ENCODE peak calls at places on chromosome 9, in four cellular contexts. I is body of pancreas, R is spleen, C is uterus. N is an unnamed sample. For H3K36me3, the result is how much of the 10 kb centered on the place peaks cover.

GRCh38 chr9:14312721-14313377 is 1.1 kb downstream of the NFIB start:
- DNase-seq in I (peak), C (no peak), R (no peak), N (peak)

GRCh38 chr9:22817181-22817580 is 370.6 kb downstream of the DMRTA1 start:
- DNase-seq in I (no peak), C (no peak), R (no peak), N (no peak)

GRCh38 chr9:118271936-118272335 is 567.7 kb downstream of the TLR4 start:
- DNase-seq in C (no peak), I (no peak), R (no peak), N (no peak)

GRCh38 chr9:134356496-134357470 is 30.5 kb downstream of the RXRA start:
- DNase-seq in R (no peak), I (peak), C (peak), N (peak)

GRCh38 chr9:107932601-107933000 is 443.0 kb upstream of the KLF4 start:
- DNase-seq in C (no peak), R (no peak), I (no peak), N (no peak)

GRCh38 chr9:87670572-87671264 is 55.2 kb upstream of the CTSL start:
- DNase-seq in I (no peak), R (no peak), C (no peak), N (no peak)

GRCh38 chr9:133545494-133546286 is 11.2 kb downstream of the ADAMTSL2 start:
- DNase-seq in R (no peak), I (no peak), C (peak), N (no peak)

GRCh38 chr9:110076894-110077725 is 130.8 kb downstream of the C9orf152 start:
- DNase-seq in I (no peak), R (no peak), C (no peak), N (no peak)

GRCh38 chr9:133251773-133252172 is 23.2 kb downstream of the ABO start:
- DNase-seq in C (no peak), R (no peak), I (no peak), N (no peak)

GRCh38 chr9:133276923-133277322 is 1.9 kb upstream of the ABO start:
- DNase-seq in C (no peak), R (no peak), I (no peak), N (peak)

DNA sequence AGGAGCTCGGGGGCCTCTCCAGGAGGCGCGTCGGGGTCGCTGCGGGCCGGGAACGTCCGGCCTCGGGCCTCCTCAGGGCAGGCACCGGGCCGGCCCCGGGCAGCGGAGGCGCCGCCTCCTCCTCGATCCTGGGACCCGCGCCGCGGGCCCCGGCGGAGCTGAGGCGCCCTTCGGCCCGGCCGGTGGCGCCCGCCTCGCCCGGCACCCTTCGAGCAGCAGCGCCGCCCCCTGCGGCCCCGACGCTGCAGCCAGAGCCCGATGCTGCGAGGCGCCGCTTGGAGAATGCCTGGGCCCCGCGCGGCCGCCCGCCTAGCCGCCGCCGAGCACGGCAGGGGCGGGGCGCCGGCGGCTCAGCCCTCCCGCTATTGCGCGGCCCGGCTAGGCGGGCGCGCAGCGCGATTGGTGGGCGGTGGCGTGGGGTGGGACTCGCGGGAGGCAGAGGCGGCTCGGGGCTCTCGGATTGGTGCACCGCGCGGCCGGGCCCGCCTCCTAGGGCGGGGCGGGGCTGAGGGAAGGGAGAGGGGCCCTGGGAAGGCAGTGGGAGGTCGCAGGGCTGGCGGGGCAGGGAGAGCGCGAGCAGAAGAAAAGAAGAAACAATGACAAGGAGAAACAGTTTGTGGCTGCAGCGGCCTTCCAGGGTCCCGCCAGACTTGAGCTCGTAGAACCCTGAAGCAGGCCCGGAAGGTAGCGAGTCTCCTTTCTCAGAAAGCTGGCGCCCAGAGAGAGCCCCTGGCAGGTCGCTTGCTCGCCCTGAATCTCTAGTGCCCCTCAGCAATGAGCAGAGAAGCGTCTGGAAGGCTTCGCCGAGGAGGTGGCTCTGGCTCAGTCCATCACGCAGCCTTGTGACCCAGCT is at the start of gene EEIG1:
- DNase-seq in R (peak), C (peak), I (peak), N (peak)
- TF ChIP-seq POLR2A in R (peak), C (peak), I (peak), N (peak)

GRCh38 chr9:130871395-130872057 is 25.1 kb downstream of the QRFP start:
- DNase-seq in C (no peak), R (peak), I (no peak), N (no peak)

GRCh38 chr9:130870491-130871381 is 25.9 kb downstream of the QRFP start:
- DNase-seq in C (no peak), R (peak), I (no peak), N (no peak)

GRCh38 chr9:130872511-130872910 is 24.1 kb downstream of the QRFP start:
- DNase-seq in R (no peak), C (no peak), I (no peak), N (no peak)

GRCh38 chr9:130872912-130873503 is 23.6 kb downstream of the QRFP start:
- DNase-seq in R (peak), C (no peak), I (peak), N (peak)

GRCh38 chr9:130872058-130872453 is 24.6 kb downstream of the QRFP start:
- DNase-seq in R (peak), C (no peak), I (no peak), N (no peak)
- H3K36me3 ChIP-seq in R (half or more), C (under half), I (under half), N (under half)

DNA sequence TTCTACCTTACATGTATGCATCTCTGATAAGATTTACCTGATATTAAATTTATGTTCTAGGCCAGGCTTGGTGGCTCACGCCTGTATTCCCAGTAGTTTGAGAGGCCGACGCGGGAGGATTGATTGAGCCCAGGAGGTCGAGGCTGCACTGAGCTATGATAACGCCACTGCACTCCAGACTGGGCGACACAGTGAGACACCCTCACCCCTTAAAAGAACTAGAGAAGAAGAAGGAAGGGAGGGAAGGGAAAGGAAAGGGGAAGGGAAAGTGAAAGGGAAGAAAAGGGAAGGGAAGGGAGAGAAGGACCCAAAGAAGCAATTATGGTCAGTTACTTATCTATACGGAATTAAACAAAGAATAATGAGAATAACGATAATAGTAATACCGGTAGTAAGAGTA is 1.2 kb upstream of the RFK start:
- DNase-seq in I (no peak), C (no peak), R (peak), N (no peak)
- H3K4me3 ChIP-seq in I (no peak), C (no peak), R (peak), N (peak)

GRCh38 chr9:69174645-69175487 is 789 bp downstream of the TJP2 start:
- DNase-seq in C (peak), I (peak), R (no peak), N (peak)

GRCh38 chr9:69175488-69175872 is 1.4 kb downstream of the TJP2 start:
- DNase-seq in I (no peak), C (no peak), R (no peak), N (no peak)

GRCh38 chr9:69172895-69173294 is 1.2 kb upstream of the TJP2 start:
- DNase-seq in I (no peak), C (no peak), R (no peak), N (no peak)

GRCh38 chr9:69173497-69173890 is 583 bp upstream of the TJP2 start:
- DNase-seq in C (no peak), I (no peak), R (no peak), N (no peak)

DNA sequence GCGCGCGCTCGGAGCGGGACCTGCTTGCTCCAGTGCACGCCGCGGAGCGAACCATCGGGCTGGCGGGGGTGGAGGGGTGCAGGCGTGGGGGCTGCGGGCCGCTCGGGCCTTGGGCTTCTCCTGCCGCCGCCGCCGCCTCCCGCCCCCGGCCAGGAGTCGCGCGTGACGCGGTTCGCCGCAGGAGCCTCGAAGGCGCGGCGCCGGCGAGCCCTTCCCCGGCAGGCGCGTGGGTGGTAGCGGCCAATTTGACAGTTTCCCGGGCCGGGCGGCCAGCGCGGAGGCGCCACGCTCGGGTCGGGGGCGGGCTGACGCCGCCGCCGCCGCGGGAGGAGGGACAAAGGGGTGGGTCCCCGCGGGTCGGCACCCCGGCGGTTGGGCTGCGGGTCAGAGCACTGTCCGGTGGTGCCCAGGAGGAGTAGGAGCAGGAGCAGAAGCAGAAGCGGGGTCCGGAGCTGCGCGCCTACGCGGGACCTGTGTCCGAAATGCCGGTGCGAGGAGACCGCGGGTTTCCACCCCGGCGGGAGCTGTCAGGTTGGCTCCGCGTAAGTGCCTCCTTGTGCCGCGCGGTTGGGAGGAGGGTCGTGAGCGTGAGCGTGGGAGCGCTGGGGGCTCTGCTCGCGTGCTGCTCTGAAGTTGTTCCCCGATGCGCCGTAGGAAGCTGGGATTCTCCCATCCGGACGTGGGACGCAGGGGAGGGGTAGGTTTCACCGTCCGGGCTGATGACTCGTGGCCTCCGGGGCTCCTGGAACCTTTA is at the start of gene TJP2:
- DNase-seq in I (peak), R (peak), C (peak), N (peak)
- TF ChIP-seq POLR2A in I (no peak), R (no peak), C (no peak), N (no peak)

GRCh38 chr9:135947582-135947981 is 13.6 kb downstream of the UBAC1 start:
- DNase-seq in I (no peak), C (no peak), R (no peak), N (no peak)

GRCh38 chr9:135950135-135950682 is 11.0 kb downstream of the UBAC1 start:
- DNase-seq in R (no peak), C (no peak), I (no peak), N (no peak)

GRCh38 chr9:135948873-135949665 is 12.1 kb downstream of the UBAC1 start:
- DNase-seq in I (no peak), C (no peak), R (no peak), N (no peak)

GRCh38 chr9:135948446-135948845 is 12.7 kb downstream of the UBAC1 start:
- DNase-seq in I (no peak), R (no peak), C (no peak), N (no peak)

GRCh38 chr9:135949666-135950134 is 11.5 kb downstream of the UBAC1 start:
- DNase-seq in C (no peak), R (no peak), I (no peak), N (no peak)
- H3K36me3 ChIP-seq in C (under half), R (half or more), I (under half), N (under half)

GRCh38 chr9:97403746-97404316 is 8.1 kb upstream of the TDRD7 start:
- DNase-seq in C (no peak), I (no peak), R (no peak), N (no peak)
- H3K4me3 ChIP-seq in C (no peak), I (no peak), R (no peak), N (no peak)

GRCh38 chr9:136831002-136831719 is 11.1 kb upstream of the AJM1 start:
- DNase-seq in C (no peak), I (no peak), R (peak), N (no peak)
- TF ChIP-seq POLR2A in C (no peak), I (no peak), R (no peak), N (no peak)

DNA sequence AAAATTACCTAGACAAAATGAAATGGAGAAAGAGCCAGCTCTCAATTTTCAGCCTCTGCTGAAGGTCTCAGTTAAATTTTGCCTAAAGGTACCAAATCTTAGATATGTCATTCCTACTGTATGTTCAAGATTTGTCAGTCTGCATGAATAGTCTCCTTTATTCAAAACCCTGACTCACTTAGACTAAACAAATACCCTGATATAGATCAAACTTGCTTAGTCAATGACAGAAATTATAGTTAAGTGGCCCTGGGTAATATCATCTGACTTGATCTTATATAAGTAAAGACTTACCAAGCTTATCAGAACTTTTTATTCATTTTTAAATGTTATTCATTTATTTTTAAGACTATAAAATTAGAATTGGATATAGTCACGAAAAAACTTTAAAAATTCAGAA is 12.2 kb downstream of the MEGF9 start:
- DNase-seq in I (no peak), C (no peak), R (no peak), N (no peak)
- H3K36me3 ChIP-seq in I (under half), C (under half), R (under half), N (under half)

GRCh38 chr9:130137870-130138653 is 34.1 kb upstream of the NCS1 start:
- DNase-seq in I (peak), R (no peak), C (peak), N (no peak)
- H3K4me3 ChIP-seq in I (no peak), R (no peak), C (no peak), N (no peak)

N was measured in transverse colon.